ENCODE peak calls at places on chromosome 10, in seven cellular contexts. One of them, this sample, is unnamed.

GRCh38 chr10:43236176-43236850 is 30.6 kb downstream of the RASGEF1A start:
- DNase-seq in aorta: no peak
- DNase-seq in ELR: no peak
- DNase-seq in hypothalamus: no peak
- DNase-seq in natural killer cell: no peak
- DNase-seq in activated CD4-positive, alpha-beta T cell treated with anti-CD3 and anti-CD28 coated beads, Interleukin-2, amount 50 U/mL, for 24 hours: no peak
- DNase-seq in activated T-helper 1 cell treated with Interleukin-2 at 50 U/mL for 16 hours: no peak
- DNase-seq in this sample: no peak

GRCh38 chr10:88042162-88043100 is 179.0 kb downstream of the PTEN start:
- DNase-seq in activated CD4-positive, alpha-beta T cell treated with anti-CD3 and anti-CD28 coated beads, Interleukin-2, amount 50 U/mL, for 24 hours: no peak
- DNase-seq in natural killer cell: no peak
- DNase-seq in aorta: peak; percentile 69
- DNase-seq in hypothalamus: no peak
- DNase-seq in activated T-helper 1 cell treated with Interleukin-2 at 50 U/mL for 16 hours: no peak
- DNase-seq in ELR: no peak
- DNase-seq in this sample: no peak

GRCh38 chr10:86178401-86179142 is 188.0 kb downstream of the GRID1 start:
- DNase-seq in natural killer cell: no peak
- DNase-seq in activated T-helper 1 cell treated with Interleukin-2 at 50 U/mL for 16 hours: no peak
- DNase-seq in activated CD4-positive, alpha-beta T cell treated with anti-CD3 and anti-CD28 coated beads, Interleukin-2, amount 50 U/mL, for 24 hours: no peak
- DNase-seq in hypothalamus: no peak
- DNase-seq in ELR: peak; percentile 16
- DNase-seq in aorta: no peak
- DNase-seq in this sample: no peak

GRCh38 chr10:7153750-7154149 is 257.1 kb downstream of the SFMBT2 start:
- DNase-seq in activated T-helper 1 cell treated with Interleukin-2 at 50 U/mL for 16 hours: no peak
- DNase-seq in aorta: no peak
- DNase-seq in activated CD4-positive, alpha-beta T cell treated with anti-CD3 and anti-CD28 coated beads, Interleukin-2, amount 50 U/mL, for 24 hours: no peak
- DNase-seq in natural killer cell: no peak
- DNase-seq in hypothalamus: no peak
- DNase-seq in ELR: no peak
- DNase-seq in this sample: no peak

GRCh38 chr10:31143331-31143935 is 111.8 kb upstream of the ZNF438 start:
- DNase-seq in activated T-helper 1 cell treated with Interleukin-2 at 50 U/mL for 16 hours: no peak
- DNase-seq in aorta: no peak
- DNase-seq in natural killer cell: no peak
- DNase-seq in hypothalamus: no peak
- DNase-seq in ELR: no peak
- DNase-seq in activated CD4-positive, alpha-beta T cell treated with anti-CD3 and anti-CD28 coated beads, Interleukin-2, amount 50 U/mL, for 24 hours: no peak
- DNase-seq in this sample: peak; percentile 17

GRCh38 chr10:69786791-69787190 is 14.9 kb upstream of the COL13A1 start:
- DNase-seq in activated CD4-positive, alpha-beta T cell treated with anti-CD3 and anti-CD28 coated beads, Interleukin-2, amount 50 U/mL, for 24 hours: no peak
- DNase-seq in activated T-helper 1 cell treated with Interleukin-2 at 50 U/mL for 16 hours: no peak
- DNase-seq in aorta: no peak
- DNase-seq in ELR: peak; percentile 71
- DNase-seq in hypothalamus: no peak
- DNase-seq in natural killer cell: no peak
- DNase-seq in this sample: no peak

GRCh38 chr10:17643339-17643754 is 604 bp upstream of the STAM start:
- DNase-seq in hypothalamus: no peak
- DNase-seq in natural killer cell: no peak
- DNase-seq in activated T-helper 1 cell treated with Interleukin-2 at 50 U/mL for 16 hours: peak; percentile 16
- DNase-seq in activated CD4-positive, alpha-beta T cell treated with anti-CD3 and anti-CD28 coated beads, Interleukin-2, amount 50 U/mL, for 24 hours: no peak
- DNase-seq in ELR: peak; percentile 89
- DNase-seq in aorta: peak; percentile 86
- DNase-seq in this sample: no peak

GRCh38 chr10:103666109-103666508 is 172.6 kb downstream of the NEURL1 start:
- DNase-seq in ELR: peak; percentile 54
- DNase-seq in activated CD4-positive, alpha-beta T cell treated with anti-CD3 and anti-CD28 coated beads, Interleukin-2, amount 50 U/mL, for 24 hours: no peak
- DNase-seq in aorta: no peak
- DNase-seq in hypothalamus: no peak
- DNase-seq in activated T-helper 1 cell treated with Interleukin-2 at 50 U/mL for 16 hours: no peak
- DNase-seq in natural killer cell: no peak
- DNase-seq in this sample: no peak

GRCh38 chr10:47449102-47449978 is 34.6 kb downstream of the ANXA8 start:
- DNase-seq in aorta: no peak
- DNase-seq in hypothalamus: no peak
- DNase-seq in ELR: no peak
- DNase-seq in activated T-helper 1 cell treated with Interleukin-2 at 50 U/mL for 16 hours: no peak
- DNase-seq in natural killer cell: no peak
- DNase-seq in activated CD4-positive, alpha-beta T cell treated with anti-CD3 and anti-CD28 coated beads, Interleukin-2, amount 50 U/mL, for 24 hours: no peak
- DNase-seq in this sample: peak; percentile 30

GRCh38 chr10:97333601-97334369 is 744 bp downstream of the FRAT2 start:
- DNase-seq in activated T-helper 1 cell treated with Interleukin-2 at 50 U/mL for 16 hours: peak; percentile 4
- DNase-seq in aorta: peak; percentile 82
- DNase-seq in activated CD4-positive, alpha-beta T cell treated with anti-CD3 and anti-CD28 coated beads, Interleukin-2, amount 50 U/mL, for 24 hours: no peak
- DNase-seq in ELR: peak; percentile 78
- DNase-seq in natural killer cell: peak; percentile 32
- DNase-seq in hypothalamus: no peak
- DNase-seq in this sample: peak; percentile 10

GRCh38 chr10:11406746-11407145 is 204.7 kb downstream of the USP6NL start:
- DNase-seq in activated CD4-positive, alpha-beta T cell treated with anti-CD3 and anti-CD28 coated beads, Interleukin-2, amount 50 U/mL, for 24 hours: no peak
- DNase-seq in hypothalamus: no peak
- DNase-seq in ELR: no peak
- DNase-seq in activated T-helper 1 cell treated with Interleukin-2 at 50 U/mL for 16 hours: no peak
- DNase-seq in natural killer cell: no peak
- DNase-seq in aorta: no peak
- DNase-seq in this sample: no peak

GRCh38 chr10:43257210-43258031 is 9.4 kb downstream of the RASGEF1A start:
- DNase-seq in ELR: no peak
- DNase-seq in aorta: peak; percentile 27
- DNase-seq in natural killer cell: no peak
- DNase-seq in activated CD4-positive, alpha-beta T cell treated with anti-CD3 and anti-CD28 coated beads, Interleukin-2, amount 50 U/mL, for 24 hours: no peak
- DNase-seq in hypothalamus: no peak
- DNase-seq in activated T-helper 1 cell treated with Interleukin-2 at 50 U/mL for 16 hours: no peak
- DNase-seq in this sample: no peak

GRCh38 chr10:91680521-91680920 is 47.6 kb upstream of the PPP1R3C start:
- DNase-seq in activated CD4-positive, alpha-beta T cell treated with anti-CD3 and anti-CD28 coated beads, Interleukin-2, amount 50 U/mL, for 24 hours: no peak
- DNase-seq in activated T-helper 1 cell treated with Interleukin-2 at 50 U/mL for 16 hours: no peak
- DNase-seq in hypothalamus: no peak
- DNase-seq in natural killer cell: no peak
- DNase-seq in ELR: peak; percentile 34
- DNase-seq in aorta: no peak
- DNase-seq in this sample: no peak

This sample was measured in hippocampal formation.